ENCODE peak calls at places on chromosomes 5 and 9, in seven cellular contexts. M is HS-5, I is right cardiac atrium, F is retinal pigment epithelial cell, E is activated T-cell treated with anti-CD3 and anti-CD28 coated beads for 24 hours, W is GM18507, A is neural progenitor cell. T is an unnamed sample.

GRCh38 chr9:137046094-137046787 is at the start of gene NPDC1:
- DNase-seq in A (peak; percentile 95), E (peak; percentile 74), I (peak; percentile 80), W (peak; percentile 88), F (no peak), M (no peak), T (no peak)

GRCh38 chr9:92952861-92953620 is 5.7 kb downstream of the FGD3 start:
- DNase-seq in A (no peak), F (no peak), E (no peak), I (no peak), M (no peak), W (no peak), T (peak; percentile 15)

GRCh38 chr5:145951071-145951470 is 14.7 kb downstream of the SH3RF2 start:
- DNase-seq in W (no peak), E (no peak), M (no peak), F (no peak), I (no peak), A (no peak), T (no peak)

GRCh38 chr9:91908746-91909145 is 41.3 kb downstream of the ROR2 start:
- DNase-seq in W (no peak), A (no peak), M (no peak), E (no peak), I (no peak), F (no peak), T (no peak)

GRCh38 chr5:675111-675875 is 17.9 kb downstream of the TPPP start:
- DNase-seq in W (no peak), A (no peak), F (no peak), E (no peak), M (no peak), I (peak; percentile 9), T (no peak)

GRCh38 chr9:93364734-93365426 is 86.6 kb upstream of the FAM120A start:
- DNase-seq in W (no peak), E (no peak), F (no peak), A (no peak), M (no peak), I (no peak), T (no peak)

GRCh38 chr9:126448865-126449577 is 122.4 kb downstream of the MVB12B start:
- DNase-seq in M (no peak), W (no peak), E (no peak), I (no peak), A (no peak), F (no peak), T (no peak)

GRCh38 chr9:136059851-136060670 is 35.0 kb downstream of the NACC2 start:
- DNase-seq in M (no peak), E (no peak), F (peak; percentile 72), I (no peak), W (no peak), A (no peak), T (no peak)

GRCh38 chr5:169805527-169805934 is 168.5 kb downstream of the DOCK2 start:
- DNase-seq in A (peak; percentile 30), W (peak; percentile 52), I (no peak), M (no peak), E (peak; percentile 49), F (no peak), T (no peak)

GRCh38 chr5:10655041-10655685 is 91.3 kb downstream of the ANKRD33B start:
- DNase-seq in I (no peak), M (no peak), A (no peak), W (no peak), E (no peak), F (no peak), T (peak; percentile 45)

GRCh38 chr5:178149199-178149932 is 4.3 kb downstream of the NHP2 start:
- DNase-seq in F (no peak), W (no peak), A (no peak), E (no peak), M (no peak), I (no peak), T (no peak)